ENCODE peak calls at places on chromosomes 7 and 10, in five cellular contexts. One of them, this sample, is unnamed.

GRCh38 chr7:47191876-47192291 is 390.0 kb downstream of the TNS3 start:
- DNase-seq in A549: no peak
- DNase-seq in GM12878: no peak
- DNase-seq in HepG2: peak; percentile 6
- DNase-seq in K562: no peak
- DNase-seq in this sample: no peak

GRCh38 chr10:21368022-21368582 is 157.4 kb downstream of the SKIDA1 start:
- DNase-seq in GM12878: no peak
- DNase-seq in HepG2: no peak
- DNase-seq in K562: no peak
- DNase-seq in A549: no peak
- DNase-seq in this sample: no peak

GRCh38 chr10:29669149-29669548 is 34.4 kb upstream of the SVIL start:
- DNase-seq in HepG2: no peak
- DNase-seq in GM12878: no peak
- DNase-seq in A549: no peak
- DNase-seq in K562: no peak
- DNase-seq in this sample: peak; percentile 6

GRCh38 chr10:131350245-131350644 is 38.7 kb upstream of the TCERG1L start:
- DNase-seq in HepG2: no peak
- DNase-seq in K562: no peak
- DNase-seq in GM12878: no peak
- DNase-seq in A549: no peak
- DNase-seq in this sample: no peak

GRCh38 chr7:122068046-122068445 is 76.0 kb downstream of the AASS start:
- DNase-seq in HepG2: no peak
- DNase-seq in K562: no peak
- DNase-seq in A549: no peak
- DNase-seq in GM12878: no peak
- DNase-seq in this sample: no peak

GRCh38 chr7:46752881-46753366 is 829.0 kb downstream of the TNS3 start:
- DNase-seq in A549: peak; percentile 34
- DNase-seq in GM12878: no peak
- DNase-seq in K562: no peak
- DNase-seq in HepG2: no peak
- DNase-seq in this sample: peak; percentile 77

GRCh38 chr7:130904031-130904757 is 170.2 kb upstream of the KLF14 start:
- DNase-seq in A549: peak; percentile 80
- DNase-seq in HepG2: peak; percentile 85
- DNase-seq in K562: no peak
- DNase-seq in GM12878: no peak
- DNase-seq in this sample: peak; percentile 93

GRCh38 chr7:66265566-66265965 is 60.4 kb downstream of the TPST1 start:
- DNase-seq in A549: no peak
- DNase-seq in GM12878: no peak
- DNase-seq in HepG2: no peak
- DNase-seq in K562: peak; percentile 35
- DNase-seq in this sample: peak; percentile 45

GRCh38 chr7:51303142-51303525 is 13.5 kb downstream of the COBL start:
- DNase-seq in HepG2: no peak
- DNase-seq in A549: no peak
- DNase-seq in GM12878: no peak
- DNase-seq in K562: no peak
- DNase-seq in this sample: no peak

GRCh38 chr7:73718905-73719805 is at the start of gene STX1A:
- DNase-seq in A549: no peak
- DNase-seq in K562: peak; percentile 97
- DNase-seq in HepG2: peak; percentile 40
- DNase-seq in GM12878: no peak
- DNase-seq in this sample: peak; percentile 59

GRCh38 chr10:30481603-30482002 is 47.6 kb downstream of the MAP3K8 start:
- DNase-seq in GM12878: no peak
- DNase-seq in HepG2: no peak
- DNase-seq in K562: no peak
- DNase-seq in A549: no peak
- DNase-seq in this sample: no peak

GRCh38 chr7:93046641-93047040 is 71.1 kb downstream of the SAMD9 start:
- DNase-seq in GM12878: no peak
- DNase-seq in HepG2: peak; percentile 71
- DNase-seq in A549: no peak
- DNase-seq in K562: peak; percentile 87
- DNase-seq in this sample: no peak

GRCh38 chr10:78301891-78302738 is 268.5 kb downstream of the RPS24 start:
- DNase-seq in K562: no peak
- DNase-seq in GM12878: no peak
- DNase-seq in A549: no peak
- DNase-seq in HepG2: peak; percentile 6
- DNase-seq in this sample: peak; percentile 21

GRCh38 chr10:78301481-78301880 is 267.8 kb downstream of the RPS24 start:
- DNase-seq in K562: no peak
- DNase-seq in GM12878: no peak
- DNase-seq in A549: no peak
- DNase-seq in HepG2: no peak
- DNase-seq in this sample: no peak

GRCh38 chr10:78302739-78302988 is 269.0 kb downstream of the RPS24 start:
- DNase-seq in GM12878: no peak
- DNase-seq in HepG2: no peak
- DNase-seq in A549: no peak
- DNase-seq in K562: no peak
- DNase-seq in this sample: no peak

GRCh38 chr10:78304091-78305045 is 270.7 kb downstream of the RPS24 start:
- DNase-seq in K562: no peak
- DNase-seq in GM12878: no peak
- DNase-seq in A549: no peak
- DNase-seq in HepG2: no peak
- DNase-seq in this sample: no peak

GRCh38 chr10:78302989-78303854 is 269.6 kb downstream of the RPS24 start:
- DNase-seq in A549: peak; percentile 97
- DNase-seq in K562: peak; percentile 99
- DNase-seq in HepG2: peak; percentile 89
- DNase-seq in GM12878: peak; percentile 73
- DNase-seq in this sample: peak; percentile 85
- TF ChIP-seq POLR2A in A549: peak; percentile 61
- TF ChIP-seq POLR2A in K562: peak; percentile 66
- TF ChIP-seq POLR2A in HepG2: peak; percentile 72
- TF ChIP-seq POLR2A in GM12878: peak; percentile 76
- TF ChIP-seq POLR2A in this sample: peak; percentile 63

DNA sequence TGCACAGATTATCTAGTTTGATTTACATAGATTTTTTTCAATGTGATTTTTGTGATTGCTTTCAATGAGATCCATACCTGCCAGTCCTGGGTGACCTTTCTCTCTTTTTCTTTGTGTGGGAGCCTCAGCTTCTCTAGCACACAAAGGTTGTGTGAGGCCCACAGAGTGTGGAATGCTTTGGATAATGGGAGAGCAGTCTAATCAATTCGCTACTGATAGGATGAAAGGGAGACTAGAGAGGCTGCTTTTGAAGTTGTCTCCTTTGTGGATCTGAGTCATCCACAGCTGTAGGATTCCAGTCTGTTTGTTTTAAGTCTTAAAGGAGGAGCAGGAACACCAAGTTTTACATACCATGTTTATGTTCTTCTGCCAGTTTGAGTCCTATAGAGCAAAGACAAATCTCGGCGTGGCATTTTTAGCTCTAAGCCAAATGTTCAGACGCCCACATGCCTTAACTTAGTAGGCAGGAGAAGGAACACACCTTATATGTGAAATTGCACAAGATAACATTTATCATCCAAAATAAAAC is 330.0 kb downstream of the ARL4A start:
- DNase-seq in HepG2: peak; percentile 100
- DNase-seq in K562: no peak
- DNase-seq in GM12878: no peak
- DNase-seq in A549: peak; percentile 65
- DNase-seq in this sample: peak; percentile 88
- H3K27ac ChIP-seq in HepG2: peak overlapping the region; percentile 97
- H3K27ac ChIP-seq in K562: no peak overlapping the region
- H3K27ac ChIP-seq in GM12878: no peak overlapping the region
- H3K27ac ChIP-seq in A549: peak overlapping the region; percentile 84
- H3K27ac ChIP-seq in this sample: no peak overlapping the region

GRCh38 chr7:117251687-117252086 is 71.2 kb downstream of the WNT2 start:
- DNase-seq in HepG2: no peak
- DNase-seq in GM12878: peak; percentile 35
- DNase-seq in K562: no peak
- DNase-seq in A549: no peak
- DNase-seq in this sample: peak; percentile 91
- TF ChIP-seq SMC3 in HepG2: no peak
- TF ChIP-seq SMC3 in GM12878: no peak
- TF ChIP-seq SMC3 in K562: no peak
- TF ChIP-seq SMC3 in A549: no peak
- TF ChIP-seq SMC3 in this sample: no peak

GRCh38 chr7:138460649-138461607 is 869 bp downstream of the TRIM24 start:
- DNase-seq in A549: peak; percentile 46
- DNase-seq in HepG2: no peak
- DNase-seq in GM12878: no peak
- DNase-seq in K562: peak; percentile 87
- DNase-seq in this sample: peak; percentile 33

GRCh38 chr7:138460176-138460648 is at the start of gene TRIM24:
- DNase-seq in HepG2: no peak
- DNase-seq in GM12878: no peak
- DNase-seq in K562: no peak
- DNase-seq in A549: peak; percentile 95
- DNase-seq in this sample: peak; percentile 96

GRCh38 chr7:138456220-138456619 is 3.8 kb upstream of the TRIM24 start:
- DNase-seq in GM12878: no peak
- DNase-seq in HepG2: no peak
- DNase-seq in K562: no peak
- DNase-seq in A549: no peak
- DNase-seq in this sample: no peak

GRCh38 chr7:138458576-138459234 is 1.4 kb upstream of the TRIM24 start:
- DNase-seq in A549: no peak
- DNase-seq in K562: no peak
- DNase-seq in GM12878: no peak
- DNase-seq in HepG2: no peak
- DNase-seq in this sample: no peak

GRCh38 chr7:138459300-138460175 is 521 bp upstream of the TRIM24 start:
- DNase-seq in HepG2: peak; percentile 96
- DNase-seq in GM12878: peak; percentile 92
- DNase-seq in K562: peak; percentile 99
- DNase-seq in A549: peak; percentile 97
- DNase-seq in this sample: no peak
- TF ChIP-seq POLR2A in HepG2: peak; percentile 47
- TF ChIP-seq POLR2A in GM12878: no peak
- TF ChIP-seq POLR2A in K562: no peak
- TF ChIP-seq POLR2A in A549: no peak
- TF ChIP-seq POLR2A in this sample: no peak

DNA sequence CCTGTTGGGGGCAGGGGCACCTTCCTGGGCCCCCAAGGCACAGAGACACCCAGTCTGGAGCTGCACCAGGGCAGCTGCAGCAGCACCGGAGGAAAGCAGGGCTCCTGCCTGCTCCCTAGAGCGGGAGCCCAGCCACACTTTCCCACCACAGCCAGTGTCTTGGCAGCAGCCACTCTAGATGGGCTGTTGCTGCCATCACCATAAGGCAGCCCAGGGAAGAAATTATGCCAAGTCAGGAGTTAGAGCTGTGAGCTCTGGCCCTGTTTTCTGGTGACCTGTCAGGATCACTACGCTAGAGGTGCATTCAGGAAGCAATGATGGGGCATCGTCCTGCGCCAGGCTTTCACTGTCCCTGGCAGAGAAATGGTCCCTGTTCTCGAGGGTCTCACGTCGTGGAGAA is 38.0 kb upstream of the ZNRF2 start:
- DNase-seq in HepG2: no peak
- DNase-seq in A549: no peak
- DNase-seq in K562: no peak
- DNase-seq in GM12878: no peak
- DNase-seq in this sample: no peak
- H3K27ac ChIP-seq in HepG2: no peak overlapping the region
- H3K27ac ChIP-seq in A549: no peak overlapping the region
- H3K27ac ChIP-seq in K562: no peak overlapping the region
- H3K27ac ChIP-seq in GM12878: no peak overlapping the region
- H3K27ac ChIP-seq in this sample: no peak overlapping the region

GRCh38 chr10:75772153-75772887 is 340.9 kb downstream of the LRMDA start:
- DNase-seq in K562: no peak
- DNase-seq in A549: no peak
- DNase-seq in GM12878: no peak
- DNase-seq in HepG2: no peak
- DNase-seq in this sample: no peak
- TF ChIP-seq SMC3 in K562: no peak
- TF ChIP-seq SMC3 in A549: no peak
- TF ChIP-seq SMC3 in GM12878: no peak
- TF ChIP-seq SMC3 in HepG2: no peak
- TF ChIP-seq SMC3 in this sample: no peak

GRCh38 chr7:7969306-7970112 is 913 bp downstream of the GLCCI1 start:
- DNase-seq in HepG2: no peak
- DNase-seq in GM12878: no peak
- DNase-seq in K562: peak; percentile 37
- DNase-seq in A549: peak; percentile 34
- DNase-seq in this sample: peak; percentile 40

GRCh38 chr7:7970113-7970619 is 1.6 kb downstream of the GLCCI1 start:
- DNase-seq in GM12878: no peak
- DNase-seq in K562: no peak
- DNase-seq in HepG2: no peak
- DNase-seq in A549: no peak
- DNase-seq in this sample: no peak

GRCh38 chr7:7968544-7969305 is at the start of gene GLCCI1:
- DNase-seq in HepG2: peak; percentile 95
- DNase-seq in GM12878: peak; percentile 98
- DNase-seq in K562: peak; percentile 98
- DNase-seq in A549: peak; percentile 96
- DNase-seq in this sample: peak; percentile 95

GRCh38 chr7:7966141-7966734 is 2.4 kb upstream of the GLCCI1 start:
- DNase-seq in A549: no peak
- DNase-seq in K562: no peak
- DNase-seq in GM12878: no peak
- DNase-seq in HepG2: no peak
- DNase-seq in this sample: no peak

DNA sequence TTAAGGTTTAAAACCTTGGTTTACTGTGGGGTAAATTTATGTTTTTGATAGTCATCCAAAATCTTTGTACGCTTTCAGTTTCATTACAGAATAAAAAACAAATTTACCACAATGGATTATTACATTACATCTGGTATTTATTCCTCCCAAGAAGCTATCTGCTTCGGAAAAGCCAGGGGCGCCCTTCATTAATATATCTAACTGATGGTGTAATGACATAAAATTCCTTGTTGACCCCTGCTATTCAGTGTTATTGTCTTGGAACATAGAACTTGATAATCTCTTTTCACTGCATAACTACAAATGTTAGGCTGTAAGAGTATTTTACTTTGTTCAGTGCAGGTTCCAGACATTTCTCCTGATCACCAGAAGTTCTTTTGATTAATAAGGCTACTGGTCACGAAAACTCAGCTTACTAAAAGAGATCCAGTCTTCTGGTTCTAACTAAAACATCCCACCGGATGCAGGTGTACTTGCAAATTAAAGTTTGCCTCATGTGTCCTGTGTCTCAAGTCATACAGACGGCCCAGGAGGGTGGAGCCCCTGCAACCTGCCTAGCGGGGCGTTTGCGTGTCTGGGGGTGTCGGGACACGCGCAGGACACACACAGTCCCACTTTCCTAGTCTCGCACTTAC is 570 bp upstream of the GLCCI1 start:
- DNase-seq in K562: no peak
- DNase-seq in A549: no peak
- DNase-seq in GM12878: no peak
- DNase-seq in HepG2: no peak
- DNase-seq in this sample: no peak
- TF ChIP-seq POLR2A in K562: no peak
- TF ChIP-seq POLR2A in A549: no peak
- TF ChIP-seq POLR2A in GM12878: peak; percentile 78
- TF ChIP-seq POLR2A in HepG2: no peak
- TF ChIP-seq POLR2A in this sample: peak; percentile 2

GRCh38 chr10:623477-624311 is 65.8 kb downstream of the DIP2C start:
- DNase-seq in HepG2: no peak
- DNase-seq in A549: no peak
- DNase-seq in K562: no peak
- DNase-seq in GM12878: no peak
- DNase-seq in this sample: no peak
- H3K27ac ChIP-seq in HepG2: no peak overlapping the region
- H3K27ac ChIP-seq in A549: no peak overlapping the region
- H3K27ac ChIP-seq in K562: no peak overlapping the region
- H3K27ac ChIP-seq in GM12878: no peak overlapping the region
- H3K27ac ChIP-seq in this sample: no peak overlapping the region